ENCODE peak calls at places on chromosomes 13 and 19, in six cellular contexts. P, Z, Y, J, E and M are unnamed samples.

GRCh38 chr19:11373166-11373884 is 1.1 kb upstream of the SWSAP1 start:
- DNase-seq in P (no peak), Z (no peak), Y (peak), J (peak), E (no peak), M (no peak)

GRCh38 chr13:99981115-99982020 is at the start of gene ZIC2:
- DNase-seq in P (no peak), Z (peak), Y (peak), J (peak), E (no peak), M (peak)

GRCh38 chr19:47280183-47280797 is 5.6 kb downstream of the INAFM1 start:
- DNase-seq in P (no peak), Z (no peak), Y (peak), J (peak), E (no peak), M (peak)

GRCh38 chr13:74708629-74709028 is 574.4 kb upstream of the KLF12 start:
- DNase-seq in P (no peak), Z (no peak), Y (no peak), J (no peak), E (no peak), M (no peak)

GRCh38 chr13:51585234-51585672 is 991 bp downstream of the WDFY2 start:
- DNase-seq in P (no peak), Z (no peak), Y (no peak), J (no peak), E (no peak), M (no peak)

GRCh38 chr19:14028901-14029300 is 953 bp downstream of the RLN3 start:
- DNase-seq in P (no peak), Z (no peak), Y (no peak), J (no peak), E (no peak), M (no peak)

GRCh38 chr13:37918116-37919100 is 48.8 kb upstream of the TRPC4 start:
- DNase-seq in P (no peak), Z (no peak), Y (peak), J (no peak), E (no peak), M (no peak)

GRCh38 chr19:900302-901111 is 7.2 kb downstream of the RNU6-9 start:
- DNase-seq in P (no peak), Z (no peak), Y (no peak), J (peak), E (no peak), M (peak)

GRCh38 chr19:41998246-41999020 is 4.4 kb upstream of the ATP1A3 start:
- DNase-seq in P (no peak), Z (no peak), Y (no peak), J (peak), E (no peak), M (peak)

GRCh38 chr13:75357576-75358295 is 124.2 kb downstream of the TBC1D4 start:
- DNase-seq in P (no peak), Z (peak), Y (peak), J (peak), E (no peak), M (peak)

GRCh38 chr13:21894091-21894490 is 223.2 kb downstream of the FGF9 start:
- DNase-seq in P (no peak), Z (no peak), Y (no peak), J (no peak), E (no peak), M (no peak)